ENCODE peak calls at places on chromosomes 6 and 20, in four cellular contexts. One of them, this sample, is unnamed.

GRCh38 chr6:49513153-49513989 is 13.6 kb downstream of the GLYATL3 start:
- DNase-seq in lower lobe of right lung: no peak
- DNase-seq in HCT116: no peak
- DNase-seq in OCI-LY7: no peak
- DNase-seq in this sample: no peak

GRCh38 chr6:140980265-140980887 is 1152.3 kb upstream of the GJE1 start:
- DNase-seq in OCI-LY7: no peak
- DNase-seq in lower lobe of right lung: no peak
- DNase-seq in HCT116: no peak
- DNase-seq in this sample: no peak

GRCh38 chr6:22320750-22321149 is 23.9 kb upstream of the PRL start:
- DNase-seq in HCT116: peak; percentile 24
- DNase-seq in OCI-LY7: no peak
- DNase-seq in lower lobe of right lung: no peak
- DNase-seq in this sample: no peak

GRCh38 chr6:21731411-21732031 is 138.0 kb downstream of the SOX4 start:
- DNase-seq in HCT116: no peak
- DNase-seq in lower lobe of right lung: no peak
- DNase-seq in OCI-LY7: no peak
- DNase-seq in this sample: no peak

GRCh38 chr6:41457303-41457670 is 88.9 kb upstream of the FOXP4 start:
- DNase-seq in HCT116: no peak
- DNase-seq in lower lobe of right lung: no peak
- DNase-seq in OCI-LY7: no peak
- DNase-seq in this sample: no peak

GRCh38 chr6:104705095-104705707 is 154.5 kb downstream of the HACE1 start:
- DNase-seq in OCI-LY7: peak; percentile 52
- DNase-seq in lower lobe of right lung: no peak
- DNase-seq in HCT116: no peak
- DNase-seq in this sample: no peak

GRCh38 chr6:71289039-71289801 is 609 bp downstream of the OGFRL1 start:
- DNase-seq in OCI-LY7: peak; percentile 78
- DNase-seq in lower lobe of right lung: peak; percentile 60
- DNase-seq in HCT116: no peak
- DNase-seq in this sample: peak; percentile 63

GRCh38 chr6:119547024-119547423 is 197.5 kb upstream of the MAN1A1 start:
- DNase-seq in lower lobe of right lung: no peak
- DNase-seq in HCT116: no peak
- DNase-seq in OCI-LY7: no peak
- DNase-seq in this sample: no peak

GRCh38 chr6:37204014-37204751 is 34.2 kb downstream of the PIM1 start:
- DNase-seq in OCI-LY7: no peak
- DNase-seq in HCT116: no peak
- DNase-seq in lower lobe of right lung: peak; percentile 63
- DNase-seq in this sample: no peak

GRCh38 chr6:160667854-160668481 is 3.9 kb upstream of the LPA start:
- DNase-seq in lower lobe of right lung: no peak
- DNase-seq in OCI-LY7: peak; percentile 50
- DNase-seq in HCT116: peak; percentile 35
- DNase-seq in this sample: peak; percentile 41

GRCh38 chr20:5205348-5206210 is 78.8 kb downstream of the CDS2 start:
- DNase-seq in OCI-LY7: peak; percentile 75
- DNase-seq in HCT116: peak; percentile 33
- DNase-seq in lower lobe of right lung: peak; percentile 73
- DNase-seq in this sample: peak; percentile 81

GRCh38 chr20:3173582-3174441 is 463 bp upstream of the LZTS3 start:
- DNase-seq in HCT116: peak; percentile 38
- DNase-seq in lower lobe of right lung: peak; percentile 93
- DNase-seq in OCI-LY7: peak; percentile 91
- DNase-seq in this sample: peak; percentile 98

GRCh38 chr6:168332020-168332419 is 12.4 kb upstream of the DACT2 start:
- DNase-seq in OCI-LY7: no peak
- DNase-seq in HCT116: no peak
- DNase-seq in lower lobe of right lung: no peak
- DNase-seq in this sample: no peak

GRCh38 chr20:50467618-50468373 is 42.4 kb upstream of the PTPN1 start:
- DNase-seq in OCI-LY7: peak; percentile 63
- DNase-seq in HCT116: peak; percentile 73
- DNase-seq in lower lobe of right lung: peak; percentile 52
- DNase-seq in this sample: no peak

DNA sequence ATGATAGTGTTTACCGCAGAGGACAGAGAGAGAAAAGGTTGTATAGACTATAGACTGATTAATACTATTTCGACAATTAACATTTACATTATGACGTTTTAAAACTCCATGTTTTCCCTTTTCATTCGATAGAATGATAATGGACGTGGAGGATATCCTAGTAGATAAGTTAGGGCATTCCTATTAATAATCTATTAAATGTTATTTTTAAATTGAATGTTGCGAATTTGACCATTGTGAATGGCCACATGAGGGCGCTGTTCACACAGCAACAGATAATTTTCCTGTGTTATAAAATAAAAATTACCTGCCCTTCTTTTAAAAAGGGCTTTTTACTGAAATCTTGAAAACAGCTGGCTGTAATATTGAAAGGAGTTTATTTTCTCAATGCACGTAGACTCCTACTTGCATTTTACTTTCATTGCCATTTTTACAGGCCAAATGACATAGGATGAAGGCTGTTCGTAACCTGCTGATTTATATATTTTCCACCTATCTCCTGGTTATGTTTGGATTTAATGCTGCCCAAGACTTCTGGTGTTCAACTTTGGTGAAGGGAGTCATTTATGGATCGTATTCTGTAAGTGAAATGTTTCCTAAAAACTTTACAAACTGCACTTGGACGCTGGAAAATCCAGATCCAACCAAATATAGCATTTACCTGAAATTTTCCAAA is 3.3 kb downstream of the ADGRB3 start:
- DNase-seq in OCI-LY7: peak; percentile 35
- DNase-seq in lower lobe of right lung: no peak
- DNase-seq in HCT116: no peak
- DNase-seq in this sample: peak; percentile 59
- TF ChIP-seq CTCF in OCI-LY7: peak; percentile 95
- TF ChIP-seq CTCF in lower lobe of right lung: peak; percentile 73
- TF ChIP-seq CTCF in HCT116: peak; percentile 55
- TF ChIP-seq CTCF in this sample: peak; percentile 88

GRCh38 chr6:43119456-43119855 is 43.3 kb downstream of the PTK7 start:
- DNase-seq in HCT116: no peak
- DNase-seq in OCI-LY7: no peak
- DNase-seq in lower lobe of right lung: no peak
- DNase-seq in this sample: no peak

GRCh38 chr6:43120101-43120730 is 44.1 kb downstream of the PTK7 start:
- DNase-seq in lower lobe of right lung: no peak
- DNase-seq in OCI-LY7: no peak
- DNase-seq in HCT116: no peak
- DNase-seq in this sample: no peak

GRCh38 chr6:43122146-43122545 is 46.0 kb downstream of the PTK7 start:
- DNase-seq in HCT116: no peak
- DNase-seq in lower lobe of right lung: no peak
- DNase-seq in OCI-LY7: no peak
- DNase-seq in this sample: no peak

GRCh38 chr6:43123691-43124314 is 47.3 kb upstream of the SRF start:
- DNase-seq in lower lobe of right lung: no peak
- DNase-seq in OCI-LY7: no peak
- DNase-seq in HCT116: no peak
- DNase-seq in this sample: no peak

GRCh38 chr6:43120938-43121913 is 45.1 kb downstream of the PTK7 start:
- DNase-seq in HCT116: peak; percentile 44
- DNase-seq in lower lobe of right lung: no peak
- DNase-seq in OCI-LY7: no peak
- DNase-seq in this sample: no peak
- TF ChIP-seq CTCF in HCT116: no peak
- TF ChIP-seq CTCF in lower lobe of right lung: no peak
- TF ChIP-seq CTCF in OCI-LY7: no peak
- TF ChIP-seq CTCF in this sample: no peak

GRCh38 chr6:111256646-111257045 is 169.3 kb downstream of the SLC16A10 start:
- DNase-seq in HCT116: no peak
- DNase-seq in OCI-LY7: no peak
- DNase-seq in lower lobe of right lung: no peak
- DNase-seq in this sample: no peak
- TF ChIP-seq CTCF in HCT116: no peak
- TF ChIP-seq CTCF in OCI-LY7: peak; percentile 51
- TF ChIP-seq CTCF in lower lobe of right lung: no peak
- TF ChIP-seq CTCF in this sample: no peak

GRCh38 chr6:132464538-132465256 is 48.2 kb downstream of the STX7 start:
- DNase-seq in OCI-LY7: no peak
- DNase-seq in lower lobe of right lung: no peak
- DNase-seq in HCT116: no peak
- DNase-seq in this sample: no peak

GRCh38 chr6:132465530-132466485 is 47.1 kb downstream of the STX7 start:
- DNase-seq in lower lobe of right lung: no peak
- DNase-seq in OCI-LY7: peak; percentile 17
- DNase-seq in HCT116: no peak
- DNase-seq in this sample: no peak

GRCh38 chr6:132471787-132472186 is 41.1 kb downstream of the STX7 start:
- DNase-seq in lower lobe of right lung: no peak
- DNase-seq in HCT116: no peak
- DNase-seq in OCI-LY7: no peak
- DNase-seq in this sample: no peak

GRCh38 chr6:132461958-132462357 is 51.0 kb downstream of the STX7 start:
- DNase-seq in lower lobe of right lung: no peak
- DNase-seq in OCI-LY7: no peak
- DNase-seq in HCT116: no peak
- DNase-seq in this sample: no peak

DNA sequence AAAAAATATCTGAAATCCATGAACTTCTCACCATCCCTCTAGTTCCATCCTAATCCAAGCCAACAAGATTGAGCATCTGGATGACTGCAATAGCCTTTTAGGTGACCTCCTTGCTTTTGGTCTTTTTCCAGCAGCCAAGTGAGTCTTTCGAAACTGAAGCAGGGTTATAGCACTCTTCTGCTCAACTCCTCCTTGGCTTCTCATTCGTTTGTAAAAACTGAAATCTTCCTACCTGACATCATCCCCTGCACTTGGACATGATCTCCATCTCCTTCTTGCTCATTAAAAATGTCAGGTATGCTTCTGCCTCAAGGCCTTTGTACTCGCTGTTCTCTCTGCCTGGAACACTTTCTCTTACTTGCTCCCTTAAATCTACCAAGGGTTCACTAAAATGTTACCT is 46.0 kb downstream of the STX7 start:
- DNase-seq in OCI-LY7: no peak
- DNase-seq in HCT116: no peak
- DNase-seq in lower lobe of right lung: no peak
- DNase-seq in this sample: no peak
- TF ChIP-seq CTCF in OCI-LY7: no peak
- TF ChIP-seq CTCF in HCT116: no peak
- TF ChIP-seq CTCF in lower lobe of right lung: no peak
- TF ChIP-seq CTCF in this sample: no peak

GRCh38 chr6:28277746-28278145 is 3.6 kb upstream of the PGBD1 start:
- DNase-seq in HCT116: no peak
- DNase-seq in lower lobe of right lung: no peak
- DNase-seq in OCI-LY7: no peak
- DNase-seq in this sample: no peak

GRCh38 chr6:28280595-28281287 is 631 bp upstream of the PGBD1 start:
- DNase-seq in HCT116: no peak
- DNase-seq in OCI-LY7: no peak
- DNase-seq in lower lobe of right lung: no peak
- DNase-seq in this sample: no peak

GRCh38 chr6:28282923-28283322 is 1.6 kb downstream of the PGBD1 start:
- DNase-seq in HCT116: no peak
- DNase-seq in lower lobe of right lung: no peak
- DNase-seq in OCI-LY7: no peak
- DNase-seq in this sample: no peak

GRCh38 chr6:28281288-28282064 is at the start of gene PGBD1:
- DNase-seq in HCT116: peak; percentile 13
- DNase-seq in OCI-LY7: peak; percentile 71
- DNase-seq in lower lobe of right lung: peak; percentile 81
- DNase-seq in this sample: peak; percentile 88
- TF ChIP-seq CTCF in HCT116: no peak
- TF ChIP-seq CTCF in OCI-LY7: no peak
- TF ChIP-seq CTCF in lower lobe of right lung: no peak
- TF ChIP-seq CTCF in this sample: no peak